ENCODE peak calls at places on chromosomes 11 and 22, in nine cellular contexts. One of them, this sample, is unnamed.

GRCh38 chr11:113261709-113262475 is 52.5 kb upstream of the TTC12 start:
- DNase-seq in GM03348: peak; percentile 24
- DNase-seq in hypothalamus: no peak
- DNase-seq in M059J: peak; percentile 85
- DNase-seq in ELR: peak; percentile 33
- DNase-seq in left ventricle myocardium inferior: no peak
- DNase-seq in NCI-H774: no peak
- DNase-seq in MCF 10A: peak; percentile 21
- DNase-seq in activated CD4-positive, alpha-beta T cell treated with anti-CD3 and anti-CD28 coated beads, Interleukin-2, amount 50 U/mL, for 1 hour: no peak
- DNase-seq in this sample: peak; percentile 84

GRCh38 chr11:35364101-35364780 is 55.1 kb downstream of the SLC1A2 start:
- DNase-seq in GM03348: peak; percentile 83
- DNase-seq in hypothalamus: no peak
- DNase-seq in M059J: peak; percentile 95
- DNase-seq in ELR: peak; percentile 76
- DNase-seq in left ventricle myocardium inferior: peak; percentile 41
- DNase-seq in NCI-H774: no peak
- DNase-seq in MCF 10A: peak; percentile 97
- DNase-seq in activated CD4-positive, alpha-beta T cell treated with anti-CD3 and anti-CD28 coated beads, Interleukin-2, amount 50 U/mL, for 1 hour: no peak
- DNase-seq in this sample: peak; percentile 92

GRCh38 chr11:110777765-110778164 is 65.5 kb upstream of the ARHGAP20 start:
- DNase-seq in GM03348: peak; percentile 24
- DNase-seq in hypothalamus: no peak
- DNase-seq in M059J: peak; percentile 63
- DNase-seq in ELR: peak; percentile 10
- DNase-seq in left ventricle myocardium inferior: no peak
- DNase-seq in NCI-H774: no peak
- DNase-seq in MCF 10A: peak; percentile 68
- DNase-seq in activated CD4-positive, alpha-beta T cell treated with anti-CD3 and anti-CD28 coated beads, Interleukin-2, amount 50 U/mL, for 1 hour: no peak
- DNase-seq in this sample: peak; percentile 4

GRCh38 chr11:58864335-58864734 is 19.8 kb upstream of the GLYATL2 start:
- DNase-seq in GM03348: no peak
- DNase-seq in hypothalamus: no peak
- DNase-seq in M059J: no peak
- DNase-seq in ELR: no peak
- DNase-seq in left ventricle myocardium inferior: no peak
- DNase-seq in NCI-H774: no peak
- DNase-seq in MCF 10A: no peak
- DNase-seq in activated CD4-positive, alpha-beta T cell treated with anti-CD3 and anti-CD28 coated beads, Interleukin-2, amount 50 U/mL, for 1 hour: no peak
- DNase-seq in this sample: no peak

GRCh38 chr22:17969732-17970131 is 54.6 kb downstream of the MICAL3 start:
- DNase-seq in GM03348: peak; percentile 67
- DNase-seq in hypothalamus: no peak
- DNase-seq in M059J: peak; percentile 86
- DNase-seq in ELR: peak; percentile 94
- DNase-seq in left ventricle myocardium inferior: peak; percentile 51
- DNase-seq in NCI-H774: no peak
- DNase-seq in MCF 10A: peak; percentile 23
- DNase-seq in activated CD4-positive, alpha-beta T cell treated with anti-CD3 and anti-CD28 coated beads, Interleukin-2, amount 50 U/mL, for 1 hour: no peak
- DNase-seq in this sample: peak; percentile 64

GRCh38 chr22:30444632-30445437 is 19.3 kb downstream of the MTFP1 start:
- DNase-seq in GM03348: peak; percentile 81
- DNase-seq in hypothalamus: peak; percentile 38
- DNase-seq in M059J: peak; percentile 32
- DNase-seq in ELR: peak; percentile 79
- DNase-seq in left ventricle myocardium inferior: no peak
- DNase-seq in NCI-H774: peak; percentile 20
- DNase-seq in MCF 10A: peak; percentile 69
- DNase-seq in activated CD4-positive, alpha-beta T cell treated with anti-CD3 and anti-CD28 coated beads, Interleukin-2, amount 50 U/mL, for 1 hour: peak; percentile 49
- DNase-seq in this sample: no peak

GRCh38 chr11:112134473-112134872 is 29.4 kb downstream of the IL18 start:
- DNase-seq in GM03348: no peak
- DNase-seq in hypothalamus: no peak
- DNase-seq in M059J: no peak
- DNase-seq in ELR: no peak
- DNase-seq in left ventricle myocardium inferior: no peak
- DNase-seq in NCI-H774: no peak
- DNase-seq in MCF 10A: no peak
- DNase-seq in activated CD4-positive, alpha-beta T cell treated with anti-CD3 and anti-CD28 coated beads, Interleukin-2, amount 50 U/mL, for 1 hour: no peak
- DNase-seq in this sample: no peak

GRCh38 chr11:76787271-76787670 is 4.1 kb downstream of the TSKU start:
- DNase-seq in GM03348: no peak
- DNase-seq in hypothalamus: no peak
- DNase-seq in M059J: no peak
- DNase-seq in ELR: no peak
- DNase-seq in left ventricle myocardium inferior: no peak
- DNase-seq in NCI-H774: no peak
- DNase-seq in MCF 10A: no peak
- DNase-seq in activated CD4-positive, alpha-beta T cell treated with anti-CD3 and anti-CD28 coated beads, Interleukin-2, amount 50 U/mL, for 1 hour: no peak
- DNase-seq in this sample: no peak

GRCh38 chr22:45210577-45211431 is 29.9 kb downstream of the KIAA0930 start:
- DNase-seq in GM03348: peak; percentile 70
- DNase-seq in hypothalamus: peak; percentile 32
- DNase-seq in M059J: no peak
- DNase-seq in ELR: no peak
- DNase-seq in left ventricle myocardium inferior: no peak
- DNase-seq in NCI-H774: no peak
- DNase-seq in MCF 10A: no peak
- DNase-seq in activated CD4-positive, alpha-beta T cell treated with anti-CD3 and anti-CD28 coated beads, Interleukin-2, amount 50 U/mL, for 1 hour: no peak
- DNase-seq in this sample: no peak

GRCh38 chr11:118907051-118907748 is 18.5 kb downstream of the BCL9L start:
- DNase-seq in GM03348: peak; percentile 84
- DNase-seq in hypothalamus: peak; percentile 88
- DNase-seq in M059J: peak; percentile 76
- DNase-seq in ELR: peak; percentile 77
- DNase-seq in left ventricle myocardium inferior: peak; percentile 81
- DNase-seq in NCI-H774: peak; percentile 71
- DNase-seq in MCF 10A: peak; percentile 85
- DNase-seq in activated CD4-positive, alpha-beta T cell treated with anti-CD3 and anti-CD28 coated beads, Interleukin-2, amount 50 U/mL, for 1 hour: peak; percentile 86
- DNase-seq in this sample: peak; percentile 55

GRCh38 chr11:66683877-66684276 is 6.2 kb upstream of the RBM4B start:
- DNase-seq in GM03348: no peak
- DNase-seq in hypothalamus: no peak
- DNase-seq in M059J: no peak
- DNase-seq in ELR: no peak
- DNase-seq in left ventricle myocardium inferior: no peak
- DNase-seq in NCI-H774: no peak
- DNase-seq in MCF 10A: no peak
- DNase-seq in activated CD4-positive, alpha-beta T cell treated with anti-CD3 and anti-CD28 coated beads, Interleukin-2, amount 50 U/mL, for 1 hour: no peak
- DNase-seq in this sample: no peak

GRCh38 chr11:45180888-45181594 is 34.6 kb downstream of the PRDM11 start:
- DNase-seq in GM03348: peak; percentile 96
- DNase-seq in hypothalamus: no peak
- DNase-seq in M059J: peak; percentile 79
- DNase-seq in ELR: peak; percentile 57
- DNase-seq in left ventricle myocardium inferior: peak; percentile 64
- DNase-seq in NCI-H774: no peak
- DNase-seq in MCF 10A: peak; percentile 65
- DNase-seq in activated CD4-positive, alpha-beta T cell treated with anti-CD3 and anti-CD28 coated beads, Interleukin-2, amount 50 U/mL, for 1 hour: peak; percentile 19
- DNase-seq in this sample: peak; percentile 73

GRCh38 chr11:64334764-64335741 is 5.0 kb upstream of the CCDC88B start:
- DNase-seq in GM03348: peak; percentile 90
- DNase-seq in hypothalamus: no peak
- DNase-seq in M059J: peak; percentile 99
- DNase-seq in ELR: peak; percentile 99
- DNase-seq in left ventricle myocardium inferior: no peak
- DNase-seq in NCI-H774: peak; percentile 52
- DNase-seq in MCF 10A: peak; percentile 98
- DNase-seq in activated CD4-positive, alpha-beta T cell treated with anti-CD3 and anti-CD28 coated beads, Interleukin-2, amount 50 U/mL, for 1 hour: no peak
- DNase-seq in this sample: peak; percentile 99

GRCh38 chr11:12741671-12742216 is 67.5 kb downstream of the TEAD1 start:
- DNase-seq in GM03348: no peak
- DNase-seq in hypothalamus: no peak
- DNase-seq in M059J: no peak
- DNase-seq in ELR: no peak
- DNase-seq in left ventricle myocardium inferior: no peak
- DNase-seq in NCI-H774: no peak
- DNase-seq in MCF 10A: no peak
- DNase-seq in activated CD4-positive, alpha-beta T cell treated with anti-CD3 and anti-CD28 coated beads, Interleukin-2, amount 50 U/mL, for 1 hour: no peak
- DNase-seq in this sample: no peak

GRCh38 chr11:128828350-128828749 is 38.7 kb downstream of the KCNJ1 start:
- DNase-seq in GM03348: no peak
- DNase-seq in hypothalamus: no peak
- DNase-seq in M059J: peak; percentile 60
- DNase-seq in ELR: peak; percentile 87
- DNase-seq in left ventricle myocardium inferior: no peak
- DNase-seq in NCI-H774: no peak
- DNase-seq in MCF 10A: no peak
- DNase-seq in activated CD4-positive, alpha-beta T cell treated with anti-CD3 and anti-CD28 coated beads, Interleukin-2, amount 50 U/mL, for 1 hour: no peak
- DNase-seq in this sample: no peak

GRCh38 chr11:110026823-110027626 is 66.2 kb upstream of the ZC3H12C start:
- DNase-seq in GM03348: no peak
- DNase-seq in hypothalamus: no peak
- DNase-seq in M059J: no peak
- DNase-seq in ELR: no peak
- DNase-seq in left ventricle myocardium inferior: no peak
- DNase-seq in NCI-H774: no peak
- DNase-seq in MCF 10A: no peak
- DNase-seq in activated CD4-positive, alpha-beta T cell treated with anti-CD3 and anti-CD28 coated beads, Interleukin-2, amount 50 U/mL, for 1 hour: no peak
- DNase-seq in this sample: no peak

GRCh38 chr22:31526275-31526674 is 29.9 kb downstream of the SFI1 start:
- DNase-seq in GM03348: no peak
- DNase-seq in hypothalamus: no peak
- DNase-seq in M059J: no peak
- DNase-seq in ELR: no peak
- DNase-seq in left ventricle myocardium inferior: no peak
- DNase-seq in NCI-H774: no peak
- DNase-seq in MCF 10A: no peak
- DNase-seq in activated CD4-positive, alpha-beta T cell treated with anti-CD3 and anti-CD28 coated beads, Interleukin-2, amount 50 U/mL, for 1 hour: peak; percentile 6
- DNase-seq in this sample: no peak

GRCh38 chr11:132576706-132577105 is 955.6 kb downstream of the OPCML start:
- DNase-seq in GM03348: peak; percentile 86
- DNase-seq in hypothalamus: no peak
- DNase-seq in M059J: peak; percentile 91
- DNase-seq in ELR: peak; percentile 94
- DNase-seq in left ventricle myocardium inferior: no peak
- DNase-seq in NCI-H774: no peak
- DNase-seq in MCF 10A: peak; percentile 68
- DNase-seq in activated CD4-positive, alpha-beta T cell treated with anti-CD3 and anti-CD28 coated beads, Interleukin-2, amount 50 U/mL, for 1 hour: no peak
- DNase-seq in this sample: peak; percentile 85

GRCh38 chr11:107856180-107856980 is 2.2 kb downstream of the SLC35F2 start:
- DNase-seq in GM03348: no peak
- DNase-seq in hypothalamus: no peak
- DNase-seq in M059J: no peak
- DNase-seq in ELR: no peak
- DNase-seq in left ventricle myocardium inferior: no peak
- DNase-seq in NCI-H774: no peak
- DNase-seq in MCF 10A: no peak
- DNase-seq in activated CD4-positive, alpha-beta T cell treated with anti-CD3 and anti-CD28 coated beads, Interleukin-2, amount 50 U/mL, for 1 hour: no peak
- DNase-seq in this sample: no peak

GRCh38 chr11:19072464-19072863 is 11.9 kb upstream of the MRGPRX2 start:
- DNase-seq in GM03348: no peak
- DNase-seq in hypothalamus: no peak
- DNase-seq in M059J: no peak
- DNase-seq in ELR: no peak
- DNase-seq in left ventricle myocardium inferior: no peak
- DNase-seq in NCI-H774: no peak
- DNase-seq in MCF 10A: no peak
- DNase-seq in activated CD4-positive, alpha-beta T cell treated with anti-CD3 and anti-CD28 coated beads, Interleukin-2, amount 50 U/mL, for 1 hour: no peak
- DNase-seq in this sample: no peak

GRCh38 chr11:91433284-91434010 is 791.2 kb upstream of the FAT3 start:
- DNase-seq in GM03348: no peak
- DNase-seq in hypothalamus: no peak
- DNase-seq in M059J: peak; percentile 76
- DNase-seq in ELR: no peak
- DNase-seq in left ventricle myocardium inferior: no peak
- DNase-seq in NCI-H774: no peak
- DNase-seq in MCF 10A: no peak
- DNase-seq in activated CD4-positive, alpha-beta T cell treated with anti-CD3 and anti-CD28 coated beads, Interleukin-2, amount 50 U/mL, for 1 hour: no peak
- DNase-seq in this sample: no peak

GRCh38 chr22:46076651-46077339 is 73.5 kb upstream of the PPARA start:
- DNase-seq in GM03348: peak; percentile 71
- DNase-seq in hypothalamus: no peak
- DNase-seq in M059J: peak; percentile 69
- DNase-seq in ELR: peak; percentile 80
- DNase-seq in left ventricle myocardium inferior: peak; percentile 52
- DNase-seq in NCI-H774: no peak
- DNase-seq in MCF 10A: peak; percentile 74
- DNase-seq in activated CD4-positive, alpha-beta T cell treated with anti-CD3 and anti-CD28 coated beads, Interleukin-2, amount 50 U/mL, for 1 hour: no peak
- DNase-seq in this sample: no peak

GRCh38 chr11:66004186-66004585 is 1.9 kb downstream of the BANF1 start:
- DNase-seq in GM03348: no peak
- DNase-seq in hypothalamus: no peak
- DNase-seq in M059J: no peak
- DNase-seq in ELR: no peak
- DNase-seq in left ventricle myocardium inferior: no peak
- DNase-seq in NCI-H774: no peak
- DNase-seq in MCF 10A: no peak
- DNase-seq in activated CD4-positive, alpha-beta T cell treated with anti-CD3 and anti-CD28 coated beads, Interleukin-2, amount 50 U/mL, for 1 hour: no peak
- DNase-seq in this sample: no peak

GRCh38 chr11:57349491-57350274 is 11.5 kb downstream of the P2RX3 start:
- DNase-seq in GM03348: peak; percentile 73
- DNase-seq in hypothalamus: peak; percentile 45
- DNase-seq in M059J: peak; percentile 58
- DNase-seq in ELR: peak; percentile 63
- DNase-seq in left ventricle myocardium inferior: peak; percentile 73
- DNase-seq in NCI-H774: peak; percentile 30
- DNase-seq in MCF 10A: peak; percentile 52
- DNase-seq in activated CD4-positive, alpha-beta T cell treated with anti-CD3 and anti-CD28 coated beads, Interleukin-2, amount 50 U/mL, for 1 hour: peak; percentile 60
- DNase-seq in this sample: peak; percentile 45

GRCh38 chr22:40039482-40039881 is 44.7 kb downstream of the FAM83F start:
- DNase-seq in GM03348: no peak
- DNase-seq in hypothalamus: no peak
- DNase-seq in M059J: no peak
- DNase-seq in ELR: no peak
- DNase-seq in left ventricle myocardium inferior: no peak
- DNase-seq in NCI-H774: no peak
- DNase-seq in MCF 10A: no peak
- DNase-seq in activated CD4-positive, alpha-beta T cell treated with anti-CD3 and anti-CD28 coated beads, Interleukin-2, amount 50 U/mL, for 1 hour: no peak
- DNase-seq in this sample: no peak

GRCh38 chr11:121543981-121544380 is 91.2 kb upstream of the SORL1-AS1 start:
- DNase-seq in GM03348: no peak
- DNase-seq in hypothalamus: no peak
- DNase-seq in M059J: no peak
- DNase-seq in ELR: no peak
- DNase-seq in left ventricle myocardium inferior: no peak
- DNase-seq in NCI-H774: no peak
- DNase-seq in MCF 10A: no peak
- DNase-seq in activated CD4-positive, alpha-beta T cell treated with anti-CD3 and anti-CD28 coated beads, Interleukin-2, amount 50 U/mL, for 1 hour: no peak
- DNase-seq in this sample: no peak

GRCh38 chr22:49492308-49492707 is 335.4 kb downstream of the BRD1 start:
- DNase-seq in GM03348: no peak
- DNase-seq in hypothalamus: no peak
- DNase-seq in M059J: no peak
- DNase-seq in ELR: no peak
- DNase-seq in left ventricle myocardium inferior: no peak
- DNase-seq in NCI-H774: no peak
- DNase-seq in MCF 10A: no peak
- DNase-seq in activated CD4-positive, alpha-beta T cell treated with anti-CD3 and anti-CD28 coated beads, Interleukin-2, amount 50 U/mL, for 1 hour: no peak
- DNase-seq in this sample: no peak

GRCh38 chr11:64996327-64996709 is 453 bp downstream of the BATF2 start:
- DNase-seq in GM03348: no peak
- DNase-seq in hypothalamus: no peak
- DNase-seq in M059J: no peak
- DNase-seq in ELR: no peak
- DNase-seq in left ventricle myocardium inferior: no peak
- DNase-seq in NCI-H774: no peak
- DNase-seq in MCF 10A: no peak
- DNase-seq in activated CD4-positive, alpha-beta T cell treated with anti-CD3 and anti-CD28 coated beads, Interleukin-2, amount 50 U/mL, for 1 hour: no peak
- DNase-seq in this sample: no peak

GRCh38 chr22:19598054-19598855 is 74.0 kb upstream of the CLDN5 start:
- DNase-seq in GM03348: no peak
- DNase-seq in hypothalamus: no peak
- DNase-seq in M059J: no peak
- DNase-seq in ELR: no peak
- DNase-seq in left ventricle myocardium inferior: no peak
- DNase-seq in NCI-H774: no peak
- DNase-seq in MCF 10A: peak; percentile 84
- DNase-seq in activated CD4-positive, alpha-beta T cell treated with anti-CD3 and anti-CD28 coated beads, Interleukin-2, amount 50 U/mL, for 1 hour: no peak
- DNase-seq in this sample: no peak

GRCh38 chr11:65884716-65885092 is 3.6 kb downstream of the FIBP start:
- DNase-seq in GM03348: peak; percentile 88
- DNase-seq in hypothalamus: peak; percentile 62
- DNase-seq in M059J: peak; percentile 71
- DNase-seq in ELR: peak; percentile 77
- DNase-seq in left ventricle myocardium inferior: peak; percentile 78
- DNase-seq in NCI-H774: peak; percentile 66
- DNase-seq in MCF 10A: peak; percentile 77
- DNase-seq in activated CD4-positive, alpha-beta T cell treated with anti-CD3 and anti-CD28 coated beads, Interleukin-2, amount 50 U/mL, for 1 hour: peak; percentile 80
- DNase-seq in this sample: no peak

GRCh38 chr11:110883266-110883665 is 171.0 kb upstream of the ARHGAP20 start:
- DNase-seq in GM03348: peak; percentile 43
- DNase-seq in hypothalamus: peak; percentile 7
- DNase-seq in M059J: no peak
- DNase-seq in ELR: no peak
- DNase-seq in left ventricle myocardium inferior: no peak
- DNase-seq in NCI-H774: no peak
- DNase-seq in MCF 10A: no peak
- DNase-seq in activated CD4-positive, alpha-beta T cell treated with anti-CD3 and anti-CD28 coated beads, Interleukin-2, amount 50 U/mL, for 1 hour: no peak
- DNase-seq in this sample: no peak

This sample was measured in A172.